ENCODE peak calls at places on chromosomes 7 and 10, in six cellular contexts. J, P, W, R, Z and G are unnamed samples.
A peak's percentile ranks its signal among the peaks of the same experiment; 100 is the strongest.

GRCh38 chr10:71985542-71986250 is 21.5 kb downstream of the CHST3 start:
- DNase-seq in Z (peak; percentile 75), P (no peak), W (peak; percentile 63), R (no peak), J (peak; percentile 73), G (no peak)

GRCh38 chr7:142603870-142604448 is 145.3 kb upstream of the PRSS1 start:
- DNase-seq in Z (no peak), J (peak; percentile 45), P (peak; percentile 39), R (peak; percentile 50), W (peak; percentile 54), G (peak; percentile 73)

GRCh38 chr10:50438049-50438936 is 185.5 kb downstream of the SGMS1 start:
- DNase-seq in R (no peak), Z (no peak), J (no peak), W (no peak), P (no peak), G (no peak)

GRCh38 chr7:5525271-5526189 is 101.9 kb upstream of the TNRC18 start:
- DNase-seq in P (peak; percentile 40), W (peak; percentile 48), J (peak; percentile 47), R (no peak), Z (peak; percentile 39), G (peak; percentile 80)

GRCh38 chr7:25754333-25754732 is 397.7 kb upstream of the NFE2L3 start:
- DNase-seq in W (no peak), J (no peak), Z (no peak), P (no peak), R (no peak), G (no peak)

GRCh38 chr7:87448427-87448826 is 27.1 kb downstream of the ABCB4 start:
- DNase-seq in R (no peak), J (no peak), W (no peak), Z (no peak), P (no peak), G (no peak)

GRCh38 chr10:6650580-6650979 is 70.5 kb upstream of the PRKCQ start:
- DNase-seq in P (no peak), J (no peak), Z (no peak), W (no peak), R (no peak), G (no peak)

GRCh38 chr7:12389089-12389700 is 14.5 kb downstream of the VWDE start:
- DNase-seq in R (peak; percentile 46), Z (no peak), J (peak; percentile 56), P (peak; percentile 32), W (peak; percentile 77), G (peak; percentile 72)

GRCh38 chr7:151378496-151379192 is 31.2 kb downstream of the WDR86 start:
- DNase-seq in Z (no peak), W (no peak), J (no peak), P (no peak), R (no peak), G (no peak)

GRCh38 chr7:92910976-92911375 is 74.6 kb upstream of the CDK6 start:
- DNase-seq in Z (no peak), W (no peak), P (no peak), R (no peak), J (no peak), G (no peak)

GRCh38 chr10:133297504-133297903 is 11.2 kb downstream of the TUBGCP2 start:
- DNase-seq in Z (no peak), P (no peak), R (no peak), J (no peak), W (no peak), G (no peak)

GRCh38 chr7:140342732-140343514 is 55.4 kb downstream of the SLC37A3 start:
- DNase-seq in W (peak; percentile 26), J (peak; percentile 47), Z (peak; percentile 51), R (no peak), P (peak; percentile 31), G (peak; percentile 48)

GRCh38 chr10:115944538-115944937 is 328.5 kb downstream of the GFRA1 start:
- DNase-seq in Z (no peak), P (no peak), R (no peak), W (no peak), J (no peak), G (no peak)

GRCh38 chr7:45203947-45204445 is 46.4 kb downstream of the RAMP3 start:
- DNase-seq in J (no peak), P (no peak), R (no peak), W (peak; percentile 57), Z (no peak), G (no peak)

GRCh38 chr10:106500585-106501525 is 663.7 kb downstream of the SORCS1 start:
- DNase-seq in P (no peak), W (no peak), R (no peak), J (no peak), Z (no peak), G (no peak)

GRCh38 chr7:107147464-107148214 is 21.2 kb upstream of the HBP1 start:
- DNase-seq in Z (no peak), P (no peak), J (no peak), W (peak; percentile 76), R (peak; percentile 39), G (peak; percentile 56)

GRCh38 chr10:88271736-88272135 is 311.4 kb downstream of the RNLS start:
- DNase-seq in W (peak; percentile 50), P (no peak), J (no peak), Z (no peak), R (no peak), G (no peak)

GRCh38 chr10:49272251-49273081 is 26.5 kb upstream of the C10orf71 start:
- DNase-seq in J (peak; percentile 39), R (no peak), W (peak; percentile 87), Z (peak; percentile 79), P (no peak), G (peak; percentile 3)

GRCh38 chr10:14571866-14572507 is 202.7 kb downstream of the FAM107B start:
- DNase-seq in J (peak; percentile 44), R (peak; percentile 89), W (peak; percentile 42), Z (no peak), P (peak; percentile 92), G (no peak)

DNA sequence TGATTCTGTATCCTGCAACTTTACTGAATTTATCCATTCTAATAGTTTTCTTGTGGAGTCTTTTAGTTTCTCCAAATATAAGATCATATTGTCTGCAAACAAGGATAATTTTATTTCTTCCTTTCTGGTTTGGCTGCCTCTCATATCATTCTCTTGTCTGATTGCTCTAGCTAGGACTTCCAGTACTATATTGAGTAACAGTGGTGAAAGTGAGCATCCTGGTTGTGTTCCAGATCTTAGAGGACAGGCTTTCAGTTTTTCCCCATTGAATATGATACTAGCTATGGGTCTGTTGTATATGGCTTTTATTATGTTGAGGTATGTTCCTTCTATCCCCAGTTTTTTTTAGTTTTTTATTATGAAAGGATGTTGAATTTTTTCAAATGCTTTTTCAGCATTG is 28.2 kb downstream of the KLHL7 start:
- DNase-seq in P (no peak), Z (no peak), R (no peak), J (no peak), W (no peak), G (peak; percentile 14)
- H3K27me3 ChIP-seq in P (no peaks in the 10 kb centered on the region), Z (no peaks in the 10 kb centered on the region), R (no peaks in the 10 kb centered on the region), J (no peaks in the 10 kb centered on the region), W (no peaks in the 10 kb centered on the region), G (no peaks in the 10 kb centered on the region)

GRCh38 chr10:103700436-103700715 is 155.0 kb downstream of the SH3PXD2A start:
- DNase-seq in Z (no peak), J (no peak), R (no peak), P (no peak), W (no peak), G (no peak)

GRCh38 chr10:103699611-103700435 is 155.6 kb downstream of the SH3PXD2A start:
- DNase-seq in R (no peak), Z (no peak), P (no peak), J (no peak), W (no peak), G (no peak)

GRCh38 chr10:103703941-103704919 is 151.1 kb downstream of the SH3PXD2A start:
- DNase-seq in R (no peak), P (no peak), Z (no peak), W (no peak), J (no peak), G (no peak)

GRCh38 chr10:103698266-103698665 is 157.1 kb downstream of the SH3PXD2A start:
- DNase-seq in R (no peak), P (no peak), W (no peak), Z (peak; percentile 64), J (no peak), G (no peak)

DNA sequence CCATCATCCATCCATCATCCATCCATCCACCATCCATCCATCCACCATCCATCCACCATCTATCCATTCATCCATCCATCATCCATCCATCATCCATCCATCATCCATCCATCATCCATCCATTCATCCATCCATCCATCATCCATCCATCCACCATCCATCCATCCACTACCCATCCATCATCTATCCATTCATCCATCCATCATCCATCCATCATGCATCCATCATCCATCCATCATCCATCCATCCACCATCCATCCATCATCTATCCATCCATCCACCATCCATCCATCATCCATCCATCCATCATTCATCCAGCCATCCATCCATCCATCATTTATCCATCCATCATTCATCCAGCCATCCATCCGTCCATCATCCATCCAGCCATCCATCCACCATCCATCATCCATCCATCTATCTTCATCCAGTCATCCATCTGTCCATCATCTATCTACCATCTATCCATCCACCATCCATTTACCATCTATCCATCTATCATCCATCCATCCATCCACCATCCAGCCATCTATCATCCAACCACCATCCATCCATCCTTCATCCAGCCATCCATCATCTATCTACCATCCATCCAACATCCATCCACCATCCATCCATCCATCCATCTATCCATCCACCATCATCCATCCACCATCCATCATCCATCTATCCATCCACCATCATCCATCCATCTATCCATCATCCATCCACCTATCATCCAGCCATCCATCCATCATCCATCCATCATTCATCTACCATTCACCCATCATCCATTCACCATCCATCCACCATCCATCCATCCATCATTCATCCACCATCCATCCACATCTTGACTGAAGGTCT is 153.8 kb downstream of the SH3PXD2A start:
- DNase-seq in P (no peak), R (no peak), J (no peak), W (no peak), Z (no peak), G (no peak)
- H3K27ac ChIP-seq in P (no peak overlapping the region), R (no peak overlapping the region), J (no peak overlapping the region), W (no peak overlapping the region), Z (no peak overlapping the region), G (no peak overlapping the region)

GRCh38 chr7:128357366-128357662 is 4.2 kb downstream of the PRRT4 start:
- DNase-seq in P (no peak), Z (peak; percentile 51), R (no peak), J (no peak), W (no peak), G (peak; percentile 91)

GRCh38 chr7:128358233-128358632 is 3.3 kb downstream of the PRRT4 start:
- DNase-seq in J (no peak), W (peak; percentile 16), R (no peak), Z (no peak), P (no peak), G (no peak)

GRCh38 chr7:128359336-128359735 is 2.2 kb downstream of the PRRT4 start:
- DNase-seq in W (no peak), Z (no peak), P (no peak), J (no peak), R (no peak), G (no peak)

GRCh38 chr7:128361463-128362441 is at the start of gene PRRT4:
- DNase-seq in J (no peak), P (peak; percentile 40), W (peak; percentile 60), R (peak; percentile 70), Z (no peak), G (peak; percentile 80)

DNA sequence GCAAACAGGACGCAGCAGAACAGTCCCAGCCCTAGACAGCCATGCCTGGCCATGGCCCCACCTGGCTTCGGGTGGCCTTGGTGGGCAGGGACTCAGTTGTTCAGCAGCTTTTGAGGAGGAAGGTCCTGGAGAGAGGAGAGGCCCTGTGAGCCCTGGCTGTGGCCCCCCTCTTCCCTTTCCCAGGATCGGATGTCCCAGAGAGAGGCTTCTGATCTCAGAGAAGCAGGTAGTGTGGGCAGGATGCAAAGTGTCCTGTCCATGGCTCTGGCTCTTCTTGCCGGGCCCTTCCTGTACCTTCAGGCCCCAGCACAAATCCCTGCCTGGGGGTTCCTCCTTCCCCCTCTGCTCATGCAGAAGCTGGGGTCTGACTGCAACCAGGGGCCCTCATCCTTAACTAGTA is 1.6 kb downstream of the PRRT4 start:
- DNase-seq in R (no peak), Z (no peak), P (no peak), W (no peak), J (no peak), G (no peak)
- H3K27me3 ChIP-seq in R (peaks cover 13% of the 10 kb centered on the region), Z (no peaks in the 10 kb centered on the region), P (peaks cover 57% of the 10 kb centered on the region), W (peaks cover 52% of the 10 kb centered on the region), J (peaks cover 14% of the 10 kb centered on the region), G (peaks cover 40% of the 10 kb centered on the region)

GRCh38 chr7:65379318-65379717 is 5.7 kb downstream of the ZNF92 start:
- DNase-seq in W (no peak), Z (no peak), J (no peak), R (no peak), P (no peak), G (peak; percentile 62)
- H3K27ac ChIP-seq in W (no peak overlapping the region), Z (no peak overlapping the region), J (no peak overlapping the region), R (no peak overlapping the region), P (no peak overlapping the region), G (peak overlapping the region; percentile 70)